ENCODE peak calls at places on chromosomes 4 and X, in five cellular contexts. G is Peyer's patch, P is pancreas, D is right atrium auricular region, Q is PC-3. N is an unnamed sample. For H3K4me1, the result is how much of the 10 kb centered on the place peaks cover.

GRCh38 chrX:56618250-56618649 is 54.8 kb downstream of the UBQLN2 start:
- DNase-seq in G (no peak), P (no peak), D (no peak), Q (no peak), N (no peak)

GRCh38 chrX:116239944-116240391 is 69.4 kb downstream of the AGTR2 start:
- DNase-seq in G (no peak), P (no peak), D (no peak), Q (peak), N (no peak)

GRCh38 chr4:26015133-26015651 is 101.2 kb downstream of the SMIM20 start:
- DNase-seq in G (no peak), P (peak), D (peak), Q (no peak), N (no peak)

GRCh38 chr4:3801931-3802550 is 35.9 kb downstream of the ADRA2C start:
- DNase-seq in G (no peak), P (peak), D (no peak), Q (no peak), N (no peak)

GRCh38 chrX:37787353-37787869 is 7.6 kb downstream of the CYBB start:
- DNase-seq in G (no peak), P (no peak), D (no peak), Q (no peak), N (no peak)

GRCh38 chr4:70945046-70945445 is 42.9 kb downstream of the MOB1B start:
- DNase-seq in G (no peak), P (no peak), D (no peak), Q (peak), N (no peak)

GRCh38 chrX:56113785-56114436 is 118.2 kb upstream of the KLF8 start:
- DNase-seq in G (no peak), P (no peak), D (no peak), Q (peak), N (no peak)

GRCh38 chr4:149993030-149993429 is 85.2 kb upstream of the DCLK2 start:
- DNase-seq in G (no peak), P (no peak), D (no peak), Q (peak), N (no peak)

GRCh38 chr4:576245-576821 is at the start of gene TMEM271:
- DNase-seq in G (peak), P (no peak), D (no peak), Q (no peak), N (no peak)

GRCh38 chr4:90220453-90220852 is 93.3 kb downstream of the CCSER1 start:
- DNase-seq in G (no peak), P (no peak), D (no peak), Q (no peak), N (no peak)

GRCh38 chrX:55709735-55710134 is 7.8 kb upstream of the RRAGB start:
- DNase-seq in G (no peak), P (no peak), D (no peak), Q (peak), N (no peak)

GRCh38 chrX:150693782-150694574 is 782 bp downstream of the MTMR1 start:
- DNase-seq in G (peak), P (peak), D (no peak), Q (peak), N (peak)

GRCh38 chrX:132426695-132427281 is 62.0 kb downstream of the MBNL3 start:
- DNase-seq in G (no peak), P (no peak), D (no peak), Q (peak), N (no peak)

GRCh38 chrX:122196338-122196737 is 987.7 kb upstream of the GRIA3 start:
- DNase-seq in G (no peak), P (no peak), D (no peak), Q (no peak), N (no peak)

GRCh38 chrX:82711432-82711831 is 796.7 kb upstream of the POU3F4 start:
- DNase-seq in G (no peak), P (no peak), D (no peak), Q (peak), N (no peak)

GRCh38 chr4:183256756-183257385 is 63.2 kb downstream of the CLDN22 start:
- DNase-seq in G (peak), P (peak), D (no peak), Q (peak), N (peak)

GRCh38 chrX:136259543-136259942 is 8.3 kb upstream of the MAP7D3 start:
- DNase-seq in G (no peak), P (no peak), D (no peak), Q (no peak), N (no peak)

GRCh38 chrX:35728481-35728880 is 69.7 kb upstream of the MAGEB16 start:
- DNase-seq in G (no peak), P (no peak), D (no peak), Q (peak), N (no peak)

GRCh38 chrX:36849407-36849806 is 158.8 kb upstream of the FAM47C start:
- DNase-seq in G (no peak), P (no peak), D (no peak), Q (no peak), N (no peak)

GRCh38 chr4:164819366-164819765 is 57.6 kb upstream of the APELA start:
- DNase-seq in G (no peak), P (no peak), D (no peak), Q (no peak), N (no peak)

GRCh38 chr4:133148690-133149363 is at the start of gene PCDH10:
- DNase-seq in G (peak), P (peak), D (peak), Q (peak), N (peak)

GRCh38 chrX:39445336-39445735 is 644.1 kb downstream of the MID1IP1 start:
- DNase-seq in G (no peak), P (peak), D (no peak), Q (peak), N (peak)

GRCh38 chrX:136582624-136583023 is 50.6 kb downstream of the VGLL1 start:
- DNase-seq in G (no peak), P (no peak), D (no peak), Q (peak), N (no peak)

GRCh38 chrX:283115-283845 is 2.1 kb downstream of the PLCXD1 start:
- DNase-seq in G (peak), P (peak), D (peak), Q (peak), N (peak)

GRCh38 chr4:72809208-72809607 is 240.2 kb upstream of the ADAMTS3 start:
- DNase-seq in G (no peak), P (no peak), D (no peak), Q (no peak), N (no peak)

GRCh38 chrX:69321789-69322188 is 156.5 kb upstream of the PJA1 start:
- DNase-seq in G (no peak), P (no peak), D (peak), Q (no peak), N (no peak)

GRCh38 chr4:87003266-87003665 is 68.5 kb downstream of the AFF1 start:
- DNase-seq in G (no peak), P (no peak), D (no peak), Q (no peak), N (no peak)
- H3K4me1 ChIP-seq in G (under half), P (under half), D (under half), Q (under half), N (under half)

GRCh38 chr4:103634236-103634635 is 85.5 kb downstream of the TACR3 start:
- DNase-seq in G (no peak), P (no peak), D (no peak), Q (peak), N (no peak)
- H3K27ac ChIP-seq in G (no peak), P (no peak), D (no peak), Q (no peak), N (no peak)

GRCh38 chrX:153941331-153942252 is 2.9 kb downstream of the RENBP start:
- DNase-seq in G (no peak), P (no peak), D (no peak), Q (no peak), N (no peak)

GRCh38 chrX:153945956-153946909 is 1.8 kb upstream of the RENBP start:
- DNase-seq in G (no peak), P (no peak), D (no peak), Q (no peak), N (no peak)

GRCh38 chrX:153944140-153944799 is at the start of gene RENBP:
- DNase-seq in G (peak), P (no peak), D (no peak), Q (no peak), N (no peak)

GRCh38 chrX:153946910-153947769 is 2.7 kb upstream of the RENBP start:
- DNase-seq in G (peak), P (peak), D (peak), Q (peak), N (peak)

GRCh38 chrX:153944800-153945150 is 332 bp upstream of the RENBP start:
- DNase-seq in G (no peak), P (no peak), D (no peak), Q (no peak), N (no peak)
- H3K4me3 ChIP-seq in G (peak), P (no peak), D (peak), Q (no peak), N (peak)

DNA sequence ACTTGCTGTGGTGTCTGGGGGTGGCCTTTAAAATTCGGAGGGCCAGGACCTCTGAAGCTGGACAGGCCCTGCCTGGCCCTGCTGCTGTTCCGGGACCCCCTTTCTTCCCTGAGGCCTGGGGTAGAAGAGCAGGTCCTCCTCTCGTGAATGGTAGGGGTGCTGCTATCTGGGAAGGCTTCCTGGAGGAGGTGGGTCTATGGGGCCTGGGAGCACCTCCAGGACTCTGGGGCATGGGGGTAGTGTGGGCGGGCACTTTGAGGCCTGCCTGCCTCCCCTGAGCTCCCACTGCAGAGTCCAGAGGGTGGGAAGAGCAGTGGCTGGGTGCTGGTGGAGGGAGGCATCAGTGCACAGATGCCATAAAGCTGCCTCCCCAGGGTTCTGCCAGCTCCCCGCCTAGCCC is 4.9 kb upstream of the MXD4 start:
- DNase-seq in G (no peak), P (peak), D (no peak), Q (no peak), N (no peak)
- H3K4me1 ChIP-seq in G (under half), P (under half), D (under half), Q (under half), N (under half)

N was measured in adrenal gland.